ENCODE peak calls at places on chromosomes 6 and 20, in ten cellular contexts. N is GM06990, Y is fibroblast of lung, T is SJSA1, F is HCT116, E is adrenal gland, I is left lung, S is right lobe of liver, V is heart right ventricle, G is stomach. Q is an unnamed sample.

GRCh38 chr6:47168176-47168575 is 126.0 kb upstream of the ADGRF1 start:
- DNase-seq in N (no peak), Y (peak; percentile 96), T (peak; percentile 43), F (peak; percentile 84), E (no peak), I (no peak), S (no peak), V (no peak), G (peak; percentile 34), Q (peak; percentile 98)

GRCh38 chr20:46699651-46700359 is 9.6 kb upstream of the SLC2A10 start:
- DNase-seq in N (no peak), Y (peak; percentile 57), T (peak; percentile 30), F (no peak), E (no peak), I (no peak), S (no peak), V (no peak), G (no peak), Q (peak; percentile 37)

GRCh38 chr6:151014404-151015150 is 149.1 kb downstream of the MTHFD1L start:
- DNase-seq in N (peak; percentile 39), Y (peak; percentile 80), T (peak; percentile 78), F (peak; percentile 75), E (peak; percentile 71), I (peak; percentile 73), S (peak; percentile 73), V (peak; percentile 68), G (peak; percentile 76), Q (peak; percentile 56)

GRCh38 chr6:25360611-25361010 is 81.4 kb downstream of the CARMIL1 start:
- DNase-seq in N (no peak), Y (peak; percentile 66), T (no peak), F (no peak), E (no peak), I (no peak), S (no peak), V (no peak), G (no peak), Q (no peak)

GRCh38 chr6:28558629-28559028 is 32.9 kb downstream of the GPX5 start:
- DNase-seq in N (no peak), Y (no peak), T (no peak), F (no peak), E (no peak), I (no peak), S (no peak), V (no peak), G (no peak), Q (no peak)

GRCh38 chr6:447381-448165 is 56.0 kb downstream of the IRF4 start:
- DNase-seq in N (no peak), Y (no peak), T (no peak), F (no peak), E (no peak), I (no peak), S (no peak), V (no peak), G (no peak), Q (no peak)

GRCh38 chr20:52318601-52319000 is 127.0 kb upstream of the ZFP64 start:
- DNase-seq in N (no peak), Y (no peak), T (no peak), F (no peak), E (no peak), I (no peak), S (no peak), V (no peak), G (no peak), Q (no peak)

GRCh38 chr6:41689171-41690008 is 46.0 kb downstream of the TFEB start:
- DNase-seq in N (no peak), Y (peak; percentile 36), T (no peak), F (no peak), E (peak; percentile 56), I (no peak), S (no peak), V (no peak), G (peak; percentile 65), Q (no peak)

GRCh38 chr20:44720617-44720993 is 5.4 kb downstream of the CCN5 start:
- DNase-seq in N (no peak), Y (peak; percentile 58), T (peak; percentile 65), F (peak; percentile 48), E (peak; percentile 80), I (no peak), S (no peak), V (no peak), G (no peak), Q (peak; percentile 71)

GRCh38 chr6:52566853-52567279 is 10.0 kb downstream of the TRAM2 start:
- DNase-seq in N (no peak), Y (peak; percentile 99), T (no peak), F (no peak), E (peak; percentile 44), I (no peak), S (no peak), V (no peak), G (no peak), Q (peak; percentile 98)

GRCh38 chr20:14879020-14879697 is 541.7 kb upstream of the FLRT3 start:
- DNase-seq in N (no peak), Y (peak; percentile 70), T (peak; percentile 10), F (peak; percentile 77), E (no peak), I (no peak), S (no peak), V (no peak), G (no peak), Q (no peak)

GRCh38 chr6:54428437-54428836 is 120.2 kb downstream of the TINAG start:
- DNase-seq in N (peak; percentile 59), Y (no peak), T (no peak), F (no peak), E (no peak), I (no peak), S (no peak), V (no peak), G (no peak), Q (no peak)

GRCh38 chr6:20404641-20405032 is 3.0 kb downstream of the E2F3 start:
- DNase-seq in N (peak; percentile 46), Y (peak; percentile 74), T (peak; percentile 62), F (peak; percentile 72), E (peak; percentile 46), I (no peak), S (no peak), V (peak; percentile 23), G (no peak), Q (peak; percentile 41)

GRCh38 chr6:29653452-29654038 is 3.3 kb upstream of the MOG start:
- DNase-seq in N (no peak), Y (peak; percentile 83), T (peak; percentile 19), F (peak; percentile 74), E (peak; percentile 54), I (no peak), S (no peak), V (peak; percentile 48), G (peak; percentile 47), Q (peak; percentile 46)

GRCh38 chr6:37607949-37608348 is 89.7 kb downstream of the MDGA1 start:
- DNase-seq in N (no peak), Y (peak; percentile 44), T (no peak), F (no peak), E (no peak), I (no peak), S (no peak), V (no peak), G (no peak), Q (no peak)

GRCh38 chr6:138981416-138981815 is 6.6 kb downstream of the REPS1 start:
- DNase-seq in N (no peak), Y (no peak), T (no peak), F (no peak), E (no peak), I (no peak), S (no peak), V (no peak), G (no peak), Q (no peak)

GRCh38 chr20:35368616-35369423 is 43.0 kb downstream of the UQCC1 start:
- DNase-seq in N (no peak), Y (no peak), T (no peak), F (no peak), E (no peak), I (no peak), S (no peak), V (peak; percentile 41), G (no peak), Q (no peak)

GRCh38 chr6:118746100-118746874 is 94.9 kb upstream of the CEP85L start:
- DNase-seq in N (no peak), Y (no peak), T (no peak), F (no peak), E (no peak), I (no peak), S (no peak), V (peak; percentile 13), G (no peak), Q (no peak)

GRCh38 chr6:151004415-151005024 is 139.0 kb downstream of the MTHFD1L start:
- DNase-seq in N (peak; percentile 24), Y (peak; percentile 95), T (peak; percentile 75), F (no peak), E (no peak), I (no peak), S (no peak), V (peak; percentile 24), G (no peak), Q (peak; percentile 5)

DNA sequence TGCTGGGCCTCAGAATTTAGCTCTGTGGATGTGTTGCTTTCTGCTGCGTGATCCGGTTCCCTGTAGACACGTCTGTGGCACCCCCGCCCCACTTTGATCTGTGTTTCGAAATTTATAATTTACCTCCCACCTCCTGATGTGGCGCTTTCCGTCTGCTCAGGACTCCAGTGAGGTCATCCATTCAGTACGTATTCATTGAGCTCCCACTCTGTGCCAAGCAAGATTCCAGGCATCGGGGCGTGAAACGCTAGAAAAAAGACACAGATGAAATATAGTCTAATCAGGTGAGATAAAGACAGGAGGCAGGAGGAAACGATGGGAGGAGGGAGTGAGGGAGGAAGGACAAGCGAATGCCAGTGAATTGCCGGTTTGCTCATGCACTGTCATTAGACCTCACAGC is 431.9 kb upstream of the SULF2 start:
- DNase-seq in N (no peak), Y (no peak), T (no peak), F (no peak), E (no peak), I (no peak), S (no peak), V (no peak), G (no peak), Q (no peak)
- H3K27me3 ChIP-seq in N (no peaks in the 10 kb centered on the region), Y (no peaks in the 10 kb centered on the region), T (no peaks in the 10 kb centered on the region), F (no peaks in the 10 kb centered on the region), E (no peaks in the 10 kb centered on the region), I (peaks cover 4% of the 10 kb centered on the region), S (no peaks in the 10 kb centered on the region), V (no peaks in the 10 kb centered on the region), G (peaks cover 4% of the 10 kb centered on the region), Q (no peaks in the 10 kb centered on the region)

GRCh38 chr6:90653750-90654149 is 66.9 kb upstream of the MAP3K7 start:
- DNase-seq in N (no peak), Y (no peak), T (no peak), F (no peak), E (no peak), I (no peak), S (no peak), V (no peak), G (no peak), Q (no peak)
- H3K27me3 ChIP-seq in N (no peaks in the 10 kb centered on the region), Y (no peaks in the 10 kb centered on the region), T (peaks cover 4% of the 10 kb centered on the region), F (peaks cover 69% of the 10 kb centered on the region), E (no peaks in the 10 kb centered on the region), I (no peaks in the 10 kb centered on the region), S (no peaks in the 10 kb centered on the region), V (no peaks in the 10 kb centered on the region), G (no peaks in the 10 kb centered on the region), Q (no peaks in the 10 kb centered on the region)

GRCh38 chr20:37421060-37421639 is 75.2 kb downstream of the SRC start:
- DNase-seq in N (no peak), Y (no peak), T (no peak), F (no peak), E (no peak), I (no peak), S (no peak), V (no peak), G (no peak), Q (no peak)
- H3K27me3 ChIP-seq in N (peaks cover 4% of the 10 kb centered on the region), Y (peaks cover 33% of the 10 kb centered on the region), T (peaks cover 45% of the 10 kb centered on the region), F (peaks cover 54% of the 10 kb centered on the region), E (no peaks in the 10 kb centered on the region), I (peaks cover 79% of the 10 kb centered on the region), S (no peaks in the 10 kb centered on the region), V (no peaks in the 10 kb centered on the region), G (peaks cover 88% of the 10 kb centered on the region), Q (peaks cover 98% of the 10 kb centered on the region)

GRCh38 chr6:125358898-125359297 is 57.1 kb upstream of the HDDC2 start:
- DNase-seq in N (no peak), Y (no peak), T (no peak), F (no peak), E (no peak), I (no peak), S (no peak), V (no peak), G (no peak), Q (no peak)
- H3K27me3 ChIP-seq in N (peaks cover 4% of the 10 kb centered on the region), Y (no peaks in the 10 kb centered on the region), T (no peaks in the 10 kb centered on the region), F (peaks cover 81% of the 10 kb centered on the region), E (peaks cover 9% of the 10 kb centered on the region), I (peaks cover 50% of the 10 kb centered on the region), S (no peaks in the 10 kb centered on the region), V (no peaks in the 10 kb centered on the region), G (peaks cover 36% of the 10 kb centered on the region), Q (no peaks in the 10 kb centered on the region)

Q was measured in PC-9.